ENCODE peak calls at places on chromosome 4, in ten cellular contexts. One of them, this sample, is unnamed. For H3K4me1, the result is how much of the 10 kb centered on the place peaks cover.

GRCh38 chr4:99202536-99202935 is 16.5 kb downstream of the ADH6 start:
- DNase-seq in Peyer's patch: no peak
- DNase-seq in spleen: no peak
- DNase-seq in thoracic aorta: no peak
- DNase-seq in small intestine: no peak
- DNase-seq in prostate gland: no peak
- DNase-seq in psoas muscle: no peak
- DNase-seq in transverse colon: no peak
- DNase-seq in tibial nerve: peak
- DNase-seq in stomach: no peak
- DNase-seq in this sample: no peak

GRCh38 chr4:38560763-38561558 is 103.0 kb upstream of the KLF3 start:
- DNase-seq in tibial nerve: no peak
- DNase-seq in transverse colon: no peak
- DNase-seq in Peyer's patch: no peak
- DNase-seq in small intestine: no peak
- DNase-seq in prostate gland: no peak
- DNase-seq in thoracic aorta: no peak
- DNase-seq in psoas muscle: no peak
- DNase-seq in spleen: no peak
- DNase-seq in stomach: no peak
- DNase-seq in this sample: no peak

GRCh38 chr4:98905834-98906233 is 23.1 kb downstream of the EIF4E start:
- DNase-seq in spleen: no peak
- DNase-seq in tibial nerve: no peak
- DNase-seq in transverse colon: no peak
- DNase-seq in thoracic aorta: no peak
- DNase-seq in stomach: no peak
- DNase-seq in Peyer's patch: no peak
- DNase-seq in psoas muscle: no peak
- DNase-seq in prostate gland: no peak
- DNase-seq in small intestine: no peak
- DNase-seq in this sample: no peak

GRCh38 chr4:181792641-181793612 is 450.3 kb upstream of the TENM3 start:
- DNase-seq in psoas muscle: no peak
- DNase-seq in small intestine: no peak
- DNase-seq in transverse colon: no peak
- DNase-seq in tibial nerve: no peak
- DNase-seq in spleen: no peak
- DNase-seq in Peyer's patch: no peak
- DNase-seq in thoracic aorta: no peak
- DNase-seq in prostate gland: no peak
- DNase-seq in stomach: no peak
- DNase-seq in this sample: no peak

GRCh38 chr4:127809173-127809800 is 27.2 kb downstream of the HSPA4L start:
- DNase-seq in psoas muscle: no peak
- DNase-seq in tibial nerve: no peak
- DNase-seq in transverse colon: no peak
- DNase-seq in prostate gland: no peak
- DNase-seq in small intestine: no peak
- DNase-seq in Peyer's patch: no peak
- DNase-seq in stomach: no peak
- DNase-seq in thoracic aorta: no peak
- DNase-seq in spleen: no peak
- DNase-seq in this sample: no peak

GRCh38 chr4:103934178-103934789 is 214.5 kb upstream of the TACR3 start:
- DNase-seq in psoas muscle: no peak
- DNase-seq in thoracic aorta: no peak
- DNase-seq in prostate gland: peak
- DNase-seq in small intestine: peak
- DNase-seq in spleen: no peak
- DNase-seq in stomach: no peak
- DNase-seq in Peyer's patch: no peak
- DNase-seq in transverse colon: no peak
- DNase-seq in tibial nerve: peak
- DNase-seq in this sample: no peak

GRCh38 chr4:4590496-4590895 is 48.6 kb upstream of the STX18 start:
- DNase-seq in stomach: no peak
- DNase-seq in psoas muscle: no peak
- DNase-seq in transverse colon: no peak
- DNase-seq in tibial nerve: no peak
- DNase-seq in prostate gland: no peak
- DNase-seq in thoracic aorta: no peak
- DNase-seq in small intestine: no peak
- DNase-seq in spleen: no peak
- DNase-seq in Peyer's patch: no peak
- DNase-seq in this sample: no peak

GRCh38 chr4:70607454-70607853 is 15.4 kb downstream of the AMBN start:
- DNase-seq in Peyer's patch: no peak
- DNase-seq in prostate gland: no peak
- DNase-seq in psoas muscle: no peak
- DNase-seq in spleen: no peak
- DNase-seq in transverse colon: no peak
- DNase-seq in small intestine: no peak
- DNase-seq in tibial nerve: no peak
- DNase-seq in thoracic aorta: no peak
- DNase-seq in stomach: no peak
- DNase-seq in this sample: no peak

GRCh38 chr4:145276044-145276443 is 95.7 kb upstream of the OTUD4 start:
- DNase-seq in tibial nerve: no peak
- DNase-seq in prostate gland: no peak
- DNase-seq in psoas muscle: no peak
- DNase-seq in Peyer's patch: no peak
- DNase-seq in transverse colon: no peak
- DNase-seq in thoracic aorta: no peak
- DNase-seq in spleen: no peak
- DNase-seq in stomach: no peak
- DNase-seq in small intestine: no peak
- DNase-seq in this sample: no peak

GRCh38 chr4:145281224-145281623 is 100.8 kb upstream of the OTUD4 start:
- DNase-seq in stomach: no peak
- DNase-seq in small intestine: no peak
- DNase-seq in psoas muscle: no peak
- DNase-seq in spleen: no peak
- DNase-seq in prostate gland: no peak
- DNase-seq in Peyer's patch: no peak
- DNase-seq in tibial nerve: no peak
- DNase-seq in transverse colon: no peak
- DNase-seq in thoracic aorta: no peak
- DNase-seq in this sample: no peak

GRCh38 chr4:145280541-145280940 is 100.2 kb upstream of the OTUD4 start:
- DNase-seq in transverse colon: no peak
- DNase-seq in psoas muscle: no peak
- DNase-seq in thoracic aorta: no peak
- DNase-seq in small intestine: no peak
- DNase-seq in spleen: no peak
- DNase-seq in Peyer's patch: no peak
- DNase-seq in prostate gland: no peak
- DNase-seq in tibial nerve: no peak
- DNase-seq in stomach: no peak
- DNase-seq in this sample: no peak

GRCh38 chr4:145279122-145279960 is 99.0 kb upstream of the OTUD4 start:
- DNase-seq in spleen: no peak
- DNase-seq in stomach: no peak
- DNase-seq in thoracic aorta: no peak
- DNase-seq in transverse colon: no peak
- DNase-seq in small intestine: no peak
- DNase-seq in tibial nerve: no peak
- DNase-seq in Peyer's patch: no peak
- DNase-seq in prostate gland: no peak
- DNase-seq in psoas muscle: peak
- DNase-seq in this sample: no peak

DNA sequence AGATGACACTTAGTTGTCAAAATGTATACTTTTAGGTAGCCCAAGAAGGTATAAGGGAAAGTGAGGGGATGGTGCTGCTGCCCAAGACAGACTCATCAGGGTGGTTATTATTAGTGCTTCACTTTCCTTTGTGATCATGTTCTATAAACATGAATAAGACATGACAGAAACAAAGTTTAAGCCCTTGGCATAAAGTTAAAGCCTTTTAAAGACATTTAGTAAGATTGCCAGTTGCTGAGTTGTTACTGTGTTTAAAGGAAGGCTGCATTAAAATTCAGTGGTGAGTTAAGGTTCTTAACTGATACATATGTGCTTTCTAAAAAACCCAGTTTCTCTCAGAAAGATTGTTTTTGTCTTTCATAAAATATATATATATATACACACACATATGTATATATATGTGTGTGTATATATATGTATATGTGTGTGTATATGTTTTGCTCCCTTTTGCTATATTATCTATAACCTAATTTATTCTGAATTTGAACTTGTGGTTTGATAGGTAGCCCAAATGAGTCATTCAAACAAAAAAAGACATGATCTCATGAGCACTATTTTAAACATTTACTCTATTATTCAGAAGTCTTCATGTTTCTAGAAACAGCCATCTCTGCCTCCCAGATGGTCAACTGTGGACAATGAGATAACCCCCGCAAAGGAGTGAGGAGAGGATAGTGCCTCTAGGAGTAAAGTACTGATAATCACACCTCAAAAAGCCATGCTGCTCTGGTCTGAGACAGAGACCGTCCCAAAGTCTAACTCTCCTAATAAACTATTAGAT is 98.1 kb upstream of the OTUD4 start:
- DNase-seq in tibial nerve: no peak
- DNase-seq in psoas muscle: no peak
- DNase-seq in thoracic aorta: no peak
- DNase-seq in prostate gland: no peak
- DNase-seq in spleen: no peak
- DNase-seq in Peyer's patch: no peak
- DNase-seq in transverse colon: no peak
- DNase-seq in stomach: no peak
- DNase-seq in small intestine: no peak
- DNase-seq in this sample: no peak
- H3K27ac ChIP-seq in tibial nerve: no peak
- H3K27ac ChIP-seq in psoas muscle: peak
- H3K27ac ChIP-seq in thoracic aorta: no peak
- H3K27ac ChIP-seq in prostate gland: no peak
- H3K27ac ChIP-seq in spleen: no peak
- H3K27ac ChIP-seq in Peyer's patch: no peak
- H3K27ac ChIP-seq in transverse colon: no peak
- H3K27ac ChIP-seq in stomach: no peak
- H3K27ac ChIP-seq in small intestine: no peak
- H3K27ac ChIP-seq in this sample: no peak

DNA sequence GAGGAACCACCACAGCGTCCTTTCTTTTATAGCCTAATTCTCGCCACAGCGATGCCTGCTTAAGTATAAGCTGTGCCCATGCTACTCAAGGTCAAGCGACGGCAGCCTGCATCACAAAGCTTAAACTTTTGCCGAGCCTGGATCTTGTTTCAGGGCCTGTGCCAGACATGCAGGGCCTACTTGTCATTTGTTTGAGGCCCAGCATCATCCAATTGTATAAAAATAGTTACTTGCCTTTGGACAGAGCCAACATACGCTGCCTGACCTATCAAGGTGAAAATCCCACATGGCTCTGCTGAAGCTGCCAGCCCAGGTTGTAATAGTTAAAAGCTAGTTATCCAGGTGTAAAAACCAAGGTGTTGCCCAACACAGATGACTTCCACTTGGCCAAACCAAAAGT is 107.1 kb downstream of the TMEM131L start:
- DNase-seq in small intestine: no peak
- DNase-seq in spleen: no peak
- DNase-seq in prostate gland: no peak
- DNase-seq in psoas muscle: peak
- DNase-seq in stomach: no peak
- DNase-seq in tibial nerve: no peak
- DNase-seq in thoracic aorta: no peak
- DNase-seq in transverse colon: no peak
- DNase-seq in Peyer's patch: no peak
- DNase-seq in this sample: no peak
- H3K4me1 ChIP-seq in small intestine: under half
- H3K4me1 ChIP-seq in spleen: half or more
- H3K4me1 ChIP-seq in prostate gland: under half
- H3K4me1 ChIP-seq in psoas muscle: under half
- H3K4me1 ChIP-seq in stomach: under half
- H3K4me1 ChIP-seq in tibial nerve: under half
- H3K4me1 ChIP-seq in thoracic aorta: under half
- H3K4me1 ChIP-seq in transverse colon: under half
- H3K4me1 ChIP-seq in Peyer's patch: under half
- H3K4me1 ChIP-seq in this sample: under half

GRCh38 chr4:140752669-140753068 is 3.5 kb downstream of the TBC1D9 start:
- DNase-seq in small intestine: no peak
- DNase-seq in spleen: no peak
- DNase-seq in Peyer's patch: no peak
- DNase-seq in stomach: no peak
- DNase-seq in transverse colon: no peak
- DNase-seq in prostate gland: no peak
- DNase-seq in tibial nerve: no peak
- DNase-seq in thoracic aorta: no peak
- DNase-seq in psoas muscle: no peak
- DNase-seq in this sample: no peak

GRCh38 chr4:140756292-140757219 is at the start of gene TBC1D9:
- DNase-seq in psoas muscle: peak
- DNase-seq in prostate gland: peak
- DNase-seq in small intestine: peak
- DNase-seq in Peyer's patch: peak
- DNase-seq in spleen: peak
- DNase-seq in transverse colon: peak
- DNase-seq in thoracic aorta: peak
- DNase-seq in tibial nerve: peak
- DNase-seq in stomach: peak
- DNase-seq in this sample: no peak

GRCh38 chr4:140757220-140757607 is 1.0 kb upstream of the TBC1D9 start:
- DNase-seq in Peyer's patch: no peak
- DNase-seq in thoracic aorta: no peak
- DNase-seq in psoas muscle: no peak
- DNase-seq in tibial nerve: no peak
- DNase-seq in prostate gland: no peak
- DNase-seq in spleen: no peak
- DNase-seq in small intestine: no peak
- DNase-seq in stomach: no peak
- DNase-seq in transverse colon: no peak
- DNase-seq in this sample: no peak

GRCh38 chr4:140754918-140755810 is 1.0 kb downstream of the TBC1D9 start:
- DNase-seq in thoracic aorta: no peak
- DNase-seq in small intestine: peak
- DNase-seq in transverse colon: no peak
- DNase-seq in psoas muscle: no peak
- DNase-seq in prostate gland: no peak
- DNase-seq in stomach: no peak
- DNase-seq in spleen: no peak
- DNase-seq in Peyer's patch: no peak
- DNase-seq in tibial nerve: no peak
- DNase-seq in this sample: no peak

DNA sequence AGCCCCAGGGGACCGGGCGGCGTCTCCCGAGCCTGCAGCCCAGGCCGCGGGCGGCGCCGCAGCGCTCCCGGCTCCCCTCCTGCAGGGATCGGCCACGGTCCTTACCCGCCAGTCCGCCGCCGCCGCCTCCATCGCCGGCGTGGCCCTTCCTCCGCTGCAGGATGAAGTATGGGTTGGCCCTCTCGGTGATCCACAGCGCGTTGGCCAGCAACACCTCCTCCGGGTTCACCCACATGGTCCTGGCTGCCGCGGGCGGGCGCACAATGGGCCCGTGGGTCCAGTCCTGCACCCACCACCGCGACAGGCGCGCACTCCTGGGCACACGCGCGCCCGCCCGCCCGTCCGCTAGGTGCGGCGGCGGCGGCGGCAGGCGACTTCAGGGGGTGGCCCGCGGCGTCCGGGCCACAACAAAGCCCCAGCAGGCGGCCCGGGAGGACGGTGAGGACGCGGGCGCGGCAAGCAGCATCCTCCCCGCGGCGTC is 334 bp downstream of the TBC1D9 start:
- DNase-seq in stomach: peak
- DNase-seq in spleen: peak
- DNase-seq in Peyer's patch: peak
- DNase-seq in thoracic aorta: no peak
- DNase-seq in psoas muscle: peak
- DNase-seq in transverse colon: peak
- DNase-seq in prostate gland: peak
- DNase-seq in tibial nerve: peak
- DNase-seq in small intestine: no peak
- DNase-seq in this sample: no peak
- H3K27ac ChIP-seq in stomach: peak
- H3K27ac ChIP-seq in spleen: peak
- H3K27ac ChIP-seq in Peyer's patch: peak
- H3K27ac ChIP-seq in thoracic aorta: peak
- H3K27ac ChIP-seq in psoas muscle: peak
- H3K27ac ChIP-seq in transverse colon: peak
- H3K27ac ChIP-seq in prostate gland: peak
- H3K27ac ChIP-seq in tibial nerve: peak
- H3K27ac ChIP-seq in small intestine: peak
- H3K27ac ChIP-seq in this sample: no peak

GRCh38 chr4:73891326-73891725 is 22.1 kb downstream of the CXCL1 start:
- DNase-seq in small intestine: no peak
- DNase-seq in stomach: no peak
- DNase-seq in spleen: no peak
- DNase-seq in Peyer's patch: no peak
- DNase-seq in transverse colon: no peak
- DNase-seq in tibial nerve: no peak
- DNase-seq in prostate gland: no peak
- DNase-seq in thoracic aorta: no peak
- DNase-seq in psoas muscle: no peak
- DNase-seq in this sample: no peak
- H3K4me1 ChIP-seq in small intestine: under half
- H3K4me1 ChIP-seq in stomach: under half
- H3K4me1 ChIP-seq in spleen: under half
- H3K4me1 ChIP-seq in Peyer's patch: under half
- H3K4me1 ChIP-seq in transverse colon: under half
- H3K4me1 ChIP-seq in tibial nerve: under half
- H3K4me1 ChIP-seq in prostate gland: under half
- H3K4me1 ChIP-seq in thoracic aorta: under half
- H3K4me1 ChIP-seq in psoas muscle: under half
- H3K4me1 ChIP-seq in this sample: under half

This sample was measured in effector memory CD4-positive, alpha-beta T cell.